ENCODE peak calls at places on chromosomes 7 and 10, in seven cellular contexts. Q, L, U, X, A, V and F are unnamed samples.
A peak's percentile ranks its signal among the peaks of the same experiment; 100 is the strongest.

GRCh38 chr10:28711079-28711478 is 33.8 kb downstream of the BAMBI start:
- DNase-seq in Q (no peak), L (no peak), U (no peak), X (no peak), A (no peak), V (no peak), F (no peak)

GRCh38 chr7:38368191-38368605 is 94.8 kb upstream of the TARP start:
- DNase-seq in Q (peak; percentile 93), L (peak; percentile 65), U (no peak), X (peak; percentile 90), A (peak; percentile 63), V (peak; percentile 57), F (peak; percentile 67)

GRCh38 chr7:5557920-5558401 is 134.3 kb upstream of the TNRC18 start:
- DNase-seq in Q (no peak), L (peak; percentile 11), U (peak; percentile 36), X (peak; percentile 66), A (peak; percentile 63), V (peak; percentile 84), F (peak; percentile 77)

GRCh38 chr10:1179346-1180070 is 123.3 kb downstream of the WDR37 start:
- DNase-seq in Q (no peak), L (no peak), U (no peak), X (no peak), A (no peak), V (no peak), F (no peak)

GRCh38 chr10:126686732-126687693 is 16.5 kb upstream of the C10orf90 start:
- DNase-seq in Q (peak; percentile 9), L (no peak), U (no peak), X (no peak), A (no peak), V (no peak), F (no peak)

GRCh38 chr7:140667476-140667875 is 5.3 kb upstream of the ADCK2 start:
- DNase-seq in Q (no peak), L (no peak), U (no peak), X (no peak), A (no peak), V (no peak), F (no peak)

GRCh38 chr7:45240187-45240776 is 82.7 kb downstream of the RAMP3 start:
- DNase-seq in Q (no peak), L (no peak), U (no peak), X (no peak), A (no peak), V (no peak), F (no peak)

GRCh38 chr10:93495654-93496321 is 624 bp upstream of the CEP55 start:
- DNase-seq in Q (peak; percentile 17), L (no peak), U (no peak), X (peak; percentile 29), A (peak; percentile 4), V (peak; percentile 15), F (peak; percentile 22)

GRCh38 chr10:69180525-69181204 is 631 bp downstream of the SUPV3L1 start:
- DNase-seq in Q (peak; percentile 55), L (peak; percentile 32), U (no peak), X (peak; percentile 31), A (no peak), V (no peak), F (no peak)

GRCh38 chr7:50595538-50596102 is 30.4 kb upstream of the DDC start:
- DNase-seq in Q (peak; percentile 77), L (peak; percentile 34), U (peak; percentile 23), X (peak; percentile 42), A (peak; percentile 35), V (no peak), F (no peak)

GRCh38 chr7:26084418-26084817 is 67.6 kb upstream of the NFE2L3 start:
- DNase-seq in Q (no peak), L (no peak), U (no peak), X (no peak), A (no peak), V (no peak), F (no peak)

GRCh38 chr7:103921692-103922091 is 67.8 kb downstream of the RELN start:
- DNase-seq in Q (peak; percentile 14), L (no peak), U (no peak), X (no peak), A (no peak), V (no peak), F (no peak)